ENCODE peak calls at places on chromosomes 2 and 18, in six cellular contexts. O, Z, M, C, L and K are unnamed samples.

GRCh38 chr2:205858781-205859478 is 176.6 kb downstream of the NRP2 start:
- DNase-seq in M (no peak), Z (peak; percentile 22), O (no peak), C (no peak), L (no peak), K (no peak)

GRCh38 chr2:224360801-224361251 is 41.1 kb downstream of the FAM124B start:
- DNase-seq in L (no peak), O (no peak), C (no peak), M (no peak), Z (no peak), K (no peak)

GRCh38 chr2:196587739-196588138 is 51.8 kb upstream of the CCDC150 start:
- DNase-seq in M (no peak), L (no peak), Z (no peak), O (no peak), C (no peak), K (no peak)

GRCh38 chr2:43402452-43402937 is 176.1 kb upstream of the ZFP36L2 start:
- DNase-seq in Z (no peak), O (no peak), L (no peak), C (no peak), M (no peak), K (no peak)

GRCh38 chr2:217787160-217787877 is 215.5 kb downstream of the TNS1 start:
- DNase-seq in Z (no peak), C (peak; percentile 79), M (no peak), L (no peak), O (peak; percentile 71), K (no peak)

GRCh38 chr2:134142903-134143302 is 111.0 kb upstream of the MGAT5 start:
- DNase-seq in O (no peak), C (no peak), Z (no peak), M (no peak), L (no peak), K (no peak)

GRCh38 chr18:28125051-28125450 is 51.9 kb downstream of the CDH2 start:
- DNase-seq in M (no peak), Z (no peak), C (no peak), O (no peak), L (no peak), K (no peak)

GRCh38 chr2:26244479-26245230 is at the start of the genes HADHA and HADHB:
- DNase-seq in M (peak; percentile 92), O (peak; percentile 97), L (peak; percentile 91), C (peak; percentile 94), Z (peak; percentile 60), K (peak; percentile 98)

GRCh38 chr18:23684515-23685197 is 4.6 kb upstream of the LAMA3 start:
- DNase-seq in Z (no peak), C (no peak), M (no peak), L (no peak), O (no peak), K (no peak)

GRCh38 chr18:10928971-10929373 is 220.4 kb downstream of the PIEZO2 start:
- DNase-seq in Z (no peak), M (no peak), L (no peak), C (no peak), O (no peak), K (no peak)

GRCh38 chr2:48946444-48947048 is 191.0 kb upstream of the LHCGR start:
- DNase-seq in Z (no peak), L (peak; percentile 23), C (no peak), O (no peak), M (peak; percentile 39), K (peak; percentile 67)

GRCh38 chr2:29420999-29421856 is 306.0 kb downstream of the CLIP4 start:
- DNase-seq in O (no peak), C (no peak), L (no peak), Z (no peak), M (no peak), K (no peak)

GRCh38 chr18:6610436-6610835 is 119.1 kb upstream of the ARHGAP28 start:
- DNase-seq in C (no peak), Z (no peak), O (no peak), M (no peak), L (no peak), K (no peak)
- TF ChIP-seq POLR2A in C (no peak), Z (no peak), O (no peak), M (no peak), L (no peak), K (no peak)

GRCh38 chr2:100321181-100321880 is 970 bp downstream of the LONRF2 start:
- DNase-seq in M (peak; percentile 63), C (no peak), O (peak; percentile 71), L (no peak), Z (no peak), K (peak; percentile 55)
- TF ChIP-seq POLR2A in M (peak; percentile 51), C (no peak), O (no peak), L (no peak), Z (no peak), K (peak; percentile 6)

GRCh38 chr2:237025090-237025865 is 60.4 kb upstream of the COPS8 start:
- DNase-seq in M (peak; percentile 24), Z (peak; percentile 21), O (no peak), L (peak; percentile 37), C (no peak), K (no peak)
- TF ChIP-seq POLR2A in M (no peak), Z (no peak), O (no peak), L (no peak), C (no peak), K (no peak)

GRCh38 chr2:234983011-234983726 is 31.4 kb downstream of the SH3BP4 start:
- DNase-seq in L (no peak), M (no peak), Z (no peak), O (no peak), C (no peak), K (no peak)

GRCh38 chr2:234980476-234981187 is 28.8 kb downstream of the SH3BP4 start:
- DNase-seq in M (no peak), L (no peak), O (no peak), Z (no peak), C (no peak), K (no peak)

GRCh38 chr2:234979204-234980167 is 27.7 kb downstream of the SH3BP4 start:
- DNase-seq in Z (no peak), O (no peak), M (no peak), C (no peak), L (no peak), K (no peak)

GRCh38 chr2:234982096-234982834 is 30.4 kb downstream of the SH3BP4 start:
- DNase-seq in C (no peak), M (no peak), Z (no peak), L (no peak), O (no peak), K (no peak)

GRCh38 chr2:234981197-234982095 is 29.6 kb downstream of the SH3BP4 start:
- DNase-seq in O (no peak), L (peak; percentile 73), Z (peak; percentile 28), M (peak; percentile 74), C (peak; percentile 92), K (no peak)
- TF ChIP-seq POLR2A in O (no peak), L (no peak), Z (no peak), M (no peak), C (no peak), K (no peak)